ENCODE peak calls at places on chromosomes 5 and 9, in eight cellular contexts. S, N, Q, P, Z, R, G and I are unnamed samples.

GRCh38 chr9:131676431-131676972 is 63.4 kb downstream of the RAPGEF1 start:
- DNase-seq in S (peak; percentile 28), N (no peak), Q (no peak), P (peak; percentile 52), Z (no peak), R (no peak), G (no peak), I (peak; percentile 70)

GRCh38 chr9:124251605-124252366 is 6.0 kb upstream of the NEK6 start:
- DNase-seq in S (no peak), N (no peak), Q (no peak), P (no peak), Z (peak; percentile 88), R (no peak), G (peak; percentile 68), I (peak; percentile 57)

GRCh38 chr9:86513429-86513828 is 159.2 kb upstream of the TUT7 start:
- DNase-seq in S (no peak), N (no peak), Q (no peak), P (no peak), Z (no peak), R (no peak), G (no peak), I (no peak)

GRCh38 chr5:54753034-54753433 is 232.4 kb downstream of the ESM1 start:
- DNase-seq in S (peak; percentile 82), N (peak; percentile 61), Q (no peak), P (no peak), Z (peak; percentile 28), R (no peak), G (no peak), I (no peak)

GRCh38 chr9:82934949-82935348 is 128.0 kb downstream of the RASEF start:
- DNase-seq in S (peak; percentile 34), N (peak; percentile 27), Q (no peak), P (no peak), Z (peak; percentile 45), R (no peak), G (peak; percentile 87), I (no peak)

GRCh38 chr9:110521211-110521610 is 58.3 kb downstream of the SVEP1 start:
- DNase-seq in S (no peak), N (no peak), Q (no peak), P (no peak), Z (no peak), R (no peak), G (no peak), I (no peak)

GRCh38 chr9:131704195-131704983 is 35.5 kb downstream of the RAPGEF1 start:
- DNase-seq in S (no peak), N (no peak), Q (no peak), P (no peak), Z (peak; percentile 58), R (no peak), G (peak; percentile 2), I (no peak)

GRCh38 chr5:142446131-142446959 is 121.5 kb upstream of the SPRY4 start:
- DNase-seq in S (peak; percentile 54), N (peak; percentile 89), Q (peak; percentile 80), P (no peak), Z (peak; percentile 67), R (no peak), G (no peak), I (no peak)

GRCh38 chr5:181259974-181260719 is 796 bp downstream of the TRIM52 start:
- DNase-seq in S (peak; percentile 57), N (no peak), Q (no peak), P (no peak), Z (no peak), R (peak; percentile 23), G (no peak), I (peak; percentile 48)

GRCh38 chr9:84941812-84942211 is 272.3 kb downstream of the NTRK2 start:
- DNase-seq in S (no peak), N (no peak), Q (no peak), P (no peak), Z (no peak), R (no peak), G (no peak), I (no peak)

GRCh38 chr9:93267681-93268505 is 84.0 kb downstream of the WNK2 start:
- DNase-seq in S (no peak), N (no peak), Q (no peak), P (no peak), Z (no peak), R (no peak), G (no peak), I (no peak)

GRCh38 chr9:95317893-95318211 is 343 bp upstream of the FANCC start:
- DNase-seq in S (no peak), N (no peak), Q (no peak), P (no peak), Z (no peak), R (no peak), G (no peak), I (no peak)

GRCh38 chr5:107875834-107876233 is 205.1 kb upstream of the EFNA5 start:
- DNase-seq in S (peak; percentile 86), N (peak; percentile 76), Q (peak; percentile 65), P (no peak), Z (peak; percentile 78), R (no peak), G (no peak), I (no peak)

GRCh38 chr9:87122947-87123685 is 175.8 kb upstream of the GAS1 start:
- DNase-seq in S (peak; percentile 88), N (peak; percentile 55), Q (no peak), P (no peak), Z (no peak), R (no peak), G (no peak), I (no peak)

GRCh38 chr9:137665697-137666504 is 47.1 kb downstream of the EHMT1 start:
- DNase-seq in S (peak; percentile 59), N (peak; percentile 11), Q (no peak), P (no peak), Z (peak; percentile 43), R (peak; percentile 81), G (no peak), I (no peak)

GRCh38 chr5:113448224-113448623 is 13.4 kb upstream of the TSSK1B start:
- DNase-seq in S (no peak), N (no peak), Q (no peak), P (no peak), Z (no peak), R (no peak), G (no peak), I (no peak)

GRCh38 chr9:26271495-26272122 is 593.4 kb upstream of the TUSC1 start:
- DNase-seq in S (no peak), N (no peak), Q (no peak), P (no peak), Z (no peak), R (no peak), G (no peak), I (no peak)
- H2AFZ ChIP-seq in S (peak overlapping the region; percentile 15), N (no peak overlapping the region), Q (no peak overlapping the region), P (no peak overlapping the region), Z (no peak overlapping the region), R (no peak overlapping the region), G (no peak overlapping the region), I (no peak overlapping the region)

GRCh38 chr5:59800375-59800893 is 93.1 kb downstream of the PDE4D start:
- DNase-seq in S (no peak), N (no peak), Q (no peak), P (no peak), Z (no peak), R (no peak), G (no peak), I (no peak)

GRCh38 chr5:59799668-59800374 is 93.7 kb downstream of the PDE4D start:
- DNase-seq in S (peak; percentile 68), N (peak; percentile 79), Q (peak; percentile 37), P (peak; percentile 10), Z (peak; percentile 91), R (no peak), G (peak; percentile 72), I (peak; percentile 79)

GRCh38 chr5:59795141-59795540 is 98.4 kb downstream of the PDE4D start:
- DNase-seq in S (no peak), N (no peak), Q (no peak), P (no peak), Z (no peak), R (no peak), G (no peak), I (no peak)

DNA sequence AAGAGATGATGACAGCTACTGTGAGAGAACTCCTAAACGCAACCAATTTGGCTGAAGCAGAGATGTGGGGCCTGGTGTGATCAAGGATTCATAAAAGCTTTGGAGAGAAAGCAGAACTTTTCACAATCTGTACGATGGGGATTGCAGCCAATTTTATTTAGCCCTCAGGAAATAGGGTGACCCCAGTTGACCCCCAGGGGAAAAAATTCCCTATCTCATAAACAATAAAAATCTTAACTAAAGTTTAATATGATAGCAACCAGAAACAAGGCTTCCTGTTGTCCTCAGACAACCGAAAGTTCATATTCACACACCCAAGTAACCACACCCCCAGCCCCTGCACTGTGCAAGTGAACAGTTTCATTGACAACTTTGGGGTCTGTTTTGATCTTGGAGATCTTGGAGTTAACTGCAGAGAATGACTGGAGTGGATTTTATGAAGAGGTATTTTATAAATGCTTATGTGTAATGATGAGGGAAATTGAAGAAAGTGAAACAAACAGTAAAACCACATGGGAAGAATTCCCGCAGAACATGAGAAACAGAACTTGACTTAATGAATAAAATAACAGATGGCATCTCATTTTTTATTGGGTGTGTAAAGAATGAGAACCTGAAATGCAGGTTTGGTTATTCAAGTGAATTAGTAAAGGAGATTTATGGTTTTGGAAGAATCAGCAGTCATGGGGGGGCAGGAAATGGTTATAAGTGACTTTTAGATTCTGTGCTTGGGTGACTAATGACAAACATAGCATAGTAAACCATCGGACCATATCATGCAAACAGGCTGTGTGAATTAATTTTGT is 94.5 kb downstream of the PDE4D start:
- DNase-seq in S (peak; percentile 36), N (peak; percentile 54), Q (no peak), P (no peak), Z (no peak), R (no peak), G (peak; percentile 83), I (no peak)
- H2AFZ ChIP-seq in S (no peak overlapping the region), N (no peak overlapping the region), Q (no peak overlapping the region), P (peak overlapping the region; percentile 39), Z (no peak overlapping the region), R (no peak overlapping the region), G (no peak overlapping the region), I (no peak overlapping the region)

DNA sequence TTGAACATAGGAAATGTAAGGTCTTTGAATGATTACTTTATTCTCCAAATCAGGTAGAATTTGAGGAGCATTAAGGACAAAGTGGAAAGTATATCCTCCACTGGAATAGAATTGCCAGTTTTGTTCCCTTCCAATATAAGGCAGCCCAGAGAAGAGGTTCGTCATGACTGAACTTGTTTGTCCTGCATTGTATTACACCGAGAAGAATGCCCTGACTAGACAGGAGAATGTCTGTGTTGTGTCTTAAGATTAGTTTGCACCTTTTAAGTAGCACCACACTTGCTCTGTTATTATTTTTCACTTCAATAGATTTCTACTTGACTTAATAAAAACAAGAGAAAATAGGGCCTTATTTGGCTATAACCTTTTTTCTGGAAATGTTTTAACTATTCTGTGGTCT is 586.2 kb upstream of the PTGER4 start:
- DNase-seq in S (no peak), N (no peak), Q (no peak), P (no peak), Z (no peak), R (no peak), G (no peak), I (no peak)
- H2AFZ ChIP-seq in S (no peak overlapping the region), N (no peak overlapping the region), Q (no peak overlapping the region), P (no peak overlapping the region), Z (no peak overlapping the region), R (no peak overlapping the region), G (no peak overlapping the region), I (no peak overlapping the region)

DNA sequence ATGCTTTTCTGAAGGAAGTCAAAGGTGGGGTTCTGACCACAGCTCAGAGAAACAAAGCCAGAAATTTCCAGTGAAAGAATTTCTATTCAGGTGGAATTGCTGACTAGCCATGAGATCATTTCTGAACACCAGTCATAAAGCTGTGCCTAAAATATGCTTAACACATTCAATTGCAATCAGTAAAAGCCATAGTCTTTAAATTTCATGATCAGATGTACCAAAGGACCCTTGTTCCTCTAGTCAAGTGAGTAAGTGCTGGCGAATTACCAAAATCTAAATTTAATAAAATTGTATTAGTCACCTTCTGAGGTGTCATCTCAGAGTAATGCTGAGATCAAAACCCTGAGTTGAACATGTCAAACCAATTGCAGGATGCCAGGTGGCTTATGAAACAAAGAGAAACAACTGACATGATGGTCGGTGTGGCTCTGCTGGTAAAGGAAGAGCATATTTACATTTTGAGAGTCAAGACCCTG is 334.2 kb upstream of the CCNH start:
- DNase-seq in S (peak; percentile 24), N (no peak), Q (peak; percentile 75), P (no peak), Z (no peak), R (no peak), G (peak; percentile 100), I (no peak)
- H2AFZ ChIP-seq in S (no peak overlapping the region), N (no peak overlapping the region), Q (no peak overlapping the region), P (no peak overlapping the region), Z (no peak overlapping the region), R (no peak overlapping the region), G (peak overlapping the region; percentile 4), I (no peak overlapping the region)